ENCODE peak calls at places on chromosomes 1 and 21, in ten cellular contexts. One of them, this sample, is unnamed.

GRCh38 chr21:42433946-42434551 is 30.3 kb downstream of the UBASH3A start:
- DNase-seq in colonic mucosa: peak; percentile 67
- DNase-seq in IMR-90: no peak
- DNase-seq in tibial nerve: no peak
- DNase-seq in transverse colon: peak; percentile 47
- DNase-seq in CD4-positive, CD25-positive, alpha-beta regulatory T cell: no peak
- DNase-seq in body of pancreas: peak; percentile 33
- DNase-seq in MM.1S: no peak
- DNase-seq in small intestine: peak; percentile 95
- DNase-seq in naive thymus-derived CD4-positive, alpha-beta T cell: no peak
- DNase-seq in this sample: no peak

GRCh38 chr1:9767964-9768668 is 55.6 kb downstream of the CLSTN1 start:
- DNase-seq in colonic mucosa: peak; percentile 51
- DNase-seq in IMR-90: no peak
- DNase-seq in tibial nerve: no peak
- DNase-seq in transverse colon: peak; percentile 32
- DNase-seq in CD4-positive, CD25-positive, alpha-beta regulatory T cell: no peak
- DNase-seq in body of pancreas: no peak
- DNase-seq in MM.1S: no peak
- DNase-seq in small intestine: peak; percentile 19
- DNase-seq in naive thymus-derived CD4-positive, alpha-beta T cell: no peak
- DNase-seq in this sample: no peak

GRCh38 chr1:26300586-26301275 is 5.7 kb downstream of the UBXN11 start:
- DNase-seq in colonic mucosa: no peak
- DNase-seq in IMR-90: no peak
- DNase-seq in tibial nerve: no peak
- DNase-seq in transverse colon: no peak
- DNase-seq in CD4-positive, CD25-positive, alpha-beta regulatory T cell: no peak
- DNase-seq in body of pancreas: no peak
- DNase-seq in MM.1S: no peak
- DNase-seq in small intestine: no peak
- DNase-seq in naive thymus-derived CD4-positive, alpha-beta T cell: no peak
- DNase-seq in this sample: no peak

GRCh38 chr1:200971955-200972711 is 51.4 kb downstream of the KIF21B start:
- DNase-seq in colonic mucosa: peak; percentile 72
- DNase-seq in IMR-90: peak; percentile 38
- DNase-seq in tibial nerve: peak; percentile 35
- DNase-seq in transverse colon: peak; percentile 66
- DNase-seq in CD4-positive, CD25-positive, alpha-beta regulatory T cell: peak; percentile 57
- DNase-seq in body of pancreas: peak; percentile 76
- DNase-seq in MM.1S: peak; percentile 23
- DNase-seq in small intestine: peak; percentile 57
- DNase-seq in naive thymus-derived CD4-positive, alpha-beta T cell: peak; percentile 71
- DNase-seq in this sample: peak; percentile 83

GRCh38 chr1:31064685-31065309 is 720 bp downstream of the PUM1 start:
- DNase-seq in colonic mucosa: peak; percentile 49
- DNase-seq in IMR-90: peak; percentile 17
- DNase-seq in tibial nerve: no peak
- DNase-seq in transverse colon: peak; percentile 23
- DNase-seq in CD4-positive, CD25-positive, alpha-beta regulatory T cell: no peak
- DNase-seq in body of pancreas: no peak
- DNase-seq in MM.1S: peak; percentile 34
- DNase-seq in small intestine: peak; percentile 45
- DNase-seq in naive thymus-derived CD4-positive, alpha-beta T cell: peak; percentile 60
- DNase-seq in this sample: peak; percentile 51

GRCh38 chr1:63829349-63830327 is 55.8 kb downstream of the ROR1 start:
- DNase-seq in colonic mucosa: peak; percentile 52
- DNase-seq in IMR-90: no peak
- DNase-seq in tibial nerve: no peak
- DNase-seq in transverse colon: no peak
- DNase-seq in CD4-positive, CD25-positive, alpha-beta regulatory T cell: no peak
- DNase-seq in body of pancreas: peak; percentile 46
- DNase-seq in MM.1S: no peak
- DNase-seq in small intestine: peak; percentile 87
- DNase-seq in naive thymus-derived CD4-positive, alpha-beta T cell: no peak
- DNase-seq in this sample: peak; percentile 66

GRCh38 chr1:151715726-151716404 is 738 bp downstream of the CELF3 start:
- DNase-seq in colonic mucosa: no peak
- DNase-seq in IMR-90: no peak
- DNase-seq in tibial nerve: no peak
- DNase-seq in transverse colon: no peak
- DNase-seq in CD4-positive, CD25-positive, alpha-beta regulatory T cell: no peak
- DNase-seq in body of pancreas: no peak
- DNase-seq in MM.1S: no peak
- DNase-seq in small intestine: no peak
- DNase-seq in naive thymus-derived CD4-positive, alpha-beta T cell: no peak
- DNase-seq in this sample: no peak

GRCh38 chr1:13801232-13801631 is 101.2 kb downstream of the PRDM2 start:
- DNase-seq in colonic mucosa: peak; percentile 49
- DNase-seq in IMR-90: no peak
- DNase-seq in tibial nerve: no peak
- DNase-seq in transverse colon: peak; percentile 30
- DNase-seq in CD4-positive, CD25-positive, alpha-beta regulatory T cell: no peak
- DNase-seq in body of pancreas: no peak
- DNase-seq in MM.1S: no peak
- DNase-seq in small intestine: peak; percentile 41
- DNase-seq in naive thymus-derived CD4-positive, alpha-beta T cell: no peak
- DNase-seq in this sample: no peak

GRCh38 chr1:81424056-81424455 is 376.7 kb upstream of the ADGRL2 start:
- DNase-seq in colonic mucosa: no peak
- DNase-seq in IMR-90: peak; percentile 8
- DNase-seq in tibial nerve: no peak
- DNase-seq in transverse colon: no peak
- DNase-seq in CD4-positive, CD25-positive, alpha-beta regulatory T cell: no peak
- DNase-seq in body of pancreas: no peak
- DNase-seq in MM.1S: no peak
- DNase-seq in small intestine: no peak
- DNase-seq in naive thymus-derived CD4-positive, alpha-beta T cell: no peak
- DNase-seq in this sample: peak; percentile 57

GRCh38 chr1:99700020-99700419 is 54.1 kb downstream of the PALMD start:
- DNase-seq in colonic mucosa: no peak
- DNase-seq in IMR-90: no peak
- DNase-seq in tibial nerve: no peak
- DNase-seq in transverse colon: no peak
- DNase-seq in CD4-positive, CD25-positive, alpha-beta regulatory T cell: no peak
- DNase-seq in body of pancreas: no peak
- DNase-seq in MM.1S: no peak
- DNase-seq in small intestine: no peak
- DNase-seq in naive thymus-derived CD4-positive, alpha-beta T cell: no peak
- DNase-seq in this sample: peak; percentile 62

GRCh38 chr1:16442941-16443340 is 2.4 kb downstream of the NECAP2 start:
- DNase-seq in colonic mucosa: no peak
- DNase-seq in IMR-90: no peak
- DNase-seq in tibial nerve: no peak
- DNase-seq in transverse colon: no peak
- DNase-seq in CD4-positive, CD25-positive, alpha-beta regulatory T cell: no peak
- DNase-seq in body of pancreas: no peak
- DNase-seq in MM.1S: peak; percentile 64
- DNase-seq in small intestine: no peak
- DNase-seq in naive thymus-derived CD4-positive, alpha-beta T cell: no peak
- DNase-seq in this sample: no peak

GRCh38 chr1:16442273-16442672 is 1.7 kb downstream of the NECAP2 start:
- DNase-seq in colonic mucosa: no peak
- DNase-seq in IMR-90: no peak
- DNase-seq in tibial nerve: no peak
- DNase-seq in transverse colon: no peak
- DNase-seq in CD4-positive, CD25-positive, alpha-beta regulatory T cell: no peak
- DNase-seq in body of pancreas: no peak
- DNase-seq in MM.1S: peak; percentile 81
- DNase-seq in small intestine: no peak
- DNase-seq in naive thymus-derived CD4-positive, alpha-beta T cell: no peak
- DNase-seq in this sample: no peak

GRCh38 chr1:16446116-16446515 is 5.6 kb downstream of the NECAP2 start:
- DNase-seq in colonic mucosa: no peak
- DNase-seq in IMR-90: no peak
- DNase-seq in tibial nerve: no peak
- DNase-seq in transverse colon: no peak
- DNase-seq in CD4-positive, CD25-positive, alpha-beta regulatory T cell: no peak
- DNase-seq in body of pancreas: no peak
- DNase-seq in MM.1S: no peak
- DNase-seq in small intestine: no peak
- DNase-seq in naive thymus-derived CD4-positive, alpha-beta T cell: no peak
- DNase-seq in this sample: no peak

GRCh38 chr1:16445052-16445451 is 4.5 kb downstream of the NECAP2 start:
- DNase-seq in colonic mucosa: no peak
- DNase-seq in IMR-90: no peak
- DNase-seq in tibial nerve: no peak
- DNase-seq in transverse colon: no peak
- DNase-seq in CD4-positive, CD25-positive, alpha-beta regulatory T cell: no peak
- DNase-seq in body of pancreas: no peak
- DNase-seq in MM.1S: no peak
- DNase-seq in small intestine: no peak
- DNase-seq in naive thymus-derived CD4-positive, alpha-beta T cell: no peak
- DNase-seq in this sample: no peak

DNA sequence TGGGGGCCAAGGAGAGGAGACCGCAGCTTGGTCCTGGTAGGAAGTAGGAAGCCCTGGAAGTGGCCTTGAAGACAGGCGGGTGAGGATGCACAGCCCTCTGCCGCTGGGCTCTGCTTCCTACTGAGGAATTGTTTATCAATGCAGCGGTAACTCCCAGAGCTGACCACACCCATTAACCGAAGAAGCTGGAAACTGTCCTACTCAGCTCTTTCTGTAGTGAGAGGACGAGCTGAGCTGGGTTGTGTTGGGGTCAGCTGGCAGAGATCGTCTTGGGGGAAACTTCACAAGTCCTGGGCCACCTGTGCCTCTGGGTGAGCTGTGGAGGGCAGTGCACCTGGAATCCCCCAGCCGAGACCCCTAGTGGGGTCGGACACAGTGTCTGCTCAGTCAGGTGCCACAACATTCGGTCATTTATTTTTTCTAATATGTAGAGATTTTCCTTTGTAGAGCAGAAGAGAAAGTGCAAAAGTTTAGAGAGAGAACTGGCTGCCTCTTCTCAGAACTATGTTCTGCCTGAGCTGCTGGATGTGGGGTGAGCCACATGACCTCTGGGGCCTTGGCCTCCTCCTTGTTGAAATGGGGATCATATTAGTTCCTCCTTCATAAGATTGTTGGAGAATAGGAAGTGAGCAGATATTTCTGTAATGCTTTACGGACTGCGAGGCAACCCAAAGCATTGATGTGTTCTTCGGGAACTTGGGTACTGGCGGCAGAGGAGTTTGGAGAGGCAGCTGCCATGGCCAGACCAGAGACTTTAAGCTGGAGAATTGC is 3.6 kb downstream of the NECAP2 start:
- DNase-seq in colonic mucosa: no peak
- DNase-seq in IMR-90: no peak
- DNase-seq in tibial nerve: no peak
- DNase-seq in transverse colon: no peak
- DNase-seq in CD4-positive, CD25-positive, alpha-beta regulatory T cell: no peak
- DNase-seq in body of pancreas: no peak
- DNase-seq in MM.1S: peak; percentile 80
- DNase-seq in small intestine: no peak
- DNase-seq in naive thymus-derived CD4-positive, alpha-beta T cell: no peak
- DNase-seq in this sample: no peak
- H3K4me1 ChIP-seq in colonic mucosa: peaks cover 5% of the 10 kb centered on the region
- H3K4me1 ChIP-seq in IMR-90: peaks cover 2% of the 10 kb centered on the region
- H3K4me1 ChIP-seq in tibial nerve: peaks cover 30% of the 10 kb centered on the region
- H3K4me1 ChIP-seq in transverse colon: peaks cover 18% of the 10 kb centered on the region
- H3K4me1 ChIP-seq in CD4-positive, CD25-positive, alpha-beta regulatory T cell: peaks cover 38% of the 10 kb centered on the region
- H3K4me1 ChIP-seq in body of pancreas: peaks cover 21% of the 10 kb centered on the region
- H3K4me1 ChIP-seq in MM.1S: peaks cover 35% of the 10 kb centered on the region
- H3K4me1 ChIP-seq in small intestine: no peaks in the 10 kb centered on the region
- H3K4me1 ChIP-seq in naive thymus-derived CD4-positive, alpha-beta T cell: peaks cover 17% of the 10 kb centered on the region
- H3K4me1 ChIP-seq in this sample: peaks cover 13% of the 10 kb centered on the region

GRCh38 chr1:156847591-156848460 is 11.1 kb downstream of the INSRR start:
- DNase-seq in colonic mucosa: no peak
- DNase-seq in IMR-90: no peak
- DNase-seq in tibial nerve: no peak
- DNase-seq in transverse colon: no peak
- DNase-seq in CD4-positive, CD25-positive, alpha-beta regulatory T cell: no peak
- DNase-seq in body of pancreas: no peak
- DNase-seq in MM.1S: no peak
- DNase-seq in small intestine: no peak
- DNase-seq in naive thymus-derived CD4-positive, alpha-beta T cell: no peak
- DNase-seq in this sample: no peak
- H3K27me3 ChIP-seq in colonic mucosa: peaks cover 46% of the 10 kb centered on the region
- H3K27me3 ChIP-seq in IMR-90: peaks cover 88% of the 10 kb centered on the region
- H3K27me3 ChIP-seq in tibial nerve: no peaks in the 10 kb centered on the region
- H3K27me3 ChIP-seq in transverse colon: peaks cover 73% of the 10 kb centered on the region
- H3K27me3 ChIP-seq in CD4-positive, CD25-positive, alpha-beta regulatory T cell: peaks cover 16% of the 10 kb centered on the region
- H3K27me3 ChIP-seq in body of pancreas: no peaks in the 10 kb centered on the region
- H3K27me3 ChIP-seq in MM.1S: peaks cover 56% of the 10 kb centered on the region
- H3K27me3 ChIP-seq in small intestine: peaks cover 33% of the 10 kb centered on the region
- H3K27me3 ChIP-seq in naive thymus-derived CD4-positive, alpha-beta T cell: no peaks in the 10 kb centered on the region
- H3K27me3 ChIP-seq in this sample: peaks cover 56% of the 10 kb centered on the region

DNA sequence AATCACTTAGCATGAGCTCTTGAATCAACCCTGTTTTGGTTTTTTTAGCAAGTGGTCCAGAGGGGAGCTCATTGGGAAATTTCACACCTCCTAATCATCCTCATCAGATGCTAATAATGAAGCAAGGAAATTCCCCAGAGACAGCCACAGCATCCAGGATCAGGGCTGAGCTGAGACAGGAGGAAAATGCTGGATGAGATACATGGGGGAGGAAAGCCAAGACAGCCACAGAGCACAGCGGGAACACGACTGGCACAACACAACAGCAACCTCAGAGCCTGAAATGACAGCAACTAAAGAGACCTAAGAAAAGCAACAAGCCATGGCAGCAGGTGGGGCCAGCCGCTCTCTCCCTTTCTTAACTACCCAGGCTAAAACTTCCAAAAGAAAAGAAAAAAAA is 70.4 kb downstream of the UBR4 start:
- DNase-seq in colonic mucosa: no peak
- DNase-seq in IMR-90: no peak
- DNase-seq in tibial nerve: no peak
- DNase-seq in transverse colon: no peak
- DNase-seq in CD4-positive, CD25-positive, alpha-beta regulatory T cell: no peak
- DNase-seq in body of pancreas: no peak
- DNase-seq in MM.1S: no peak
- DNase-seq in small intestine: no peak
- DNase-seq in naive thymus-derived CD4-positive, alpha-beta T cell: no peak
- DNase-seq in this sample: no peak
- H3K36me3 ChIP-seq in colonic mucosa: peaks cover 29% of the 10 kb centered on the region
- H3K36me3 ChIP-seq in IMR-90: peaks cover 58% of the 10 kb centered on the region
- H3K36me3 ChIP-seq in tibial nerve: peaks cover 50% of the 10 kb centered on the region
- H3K36me3 ChIP-seq in transverse colon: peaks cover 75% of the 10 kb centered on the region
- H3K36me3 ChIP-seq in CD4-positive, CD25-positive, alpha-beta regulatory T cell: peaks cover 92% of the 10 kb centered on the region
- H3K36me3 ChIP-seq in body of pancreas: peaks cover 48% of the 10 kb centered on the region
- H3K36me3 ChIP-seq in MM.1S: peaks cover 9% of the 10 kb centered on the region
- H3K36me3 ChIP-seq in small intestine: peaks cover 16% of the 10 kb centered on the region
- H3K36me3 ChIP-seq in naive thymus-derived CD4-positive, alpha-beta T cell: peaks cover 30% of the 10 kb centered on the region
- H3K36me3 ChIP-seq in this sample: peaks cover 100% of the 10 kb centered on the region

GRCh38 chr1:213106298-213106697 is 55.3 kb downstream of the RPS6KC1 start:
- DNase-seq in colonic mucosa: no peak
- DNase-seq in IMR-90: no peak
- DNase-seq in tibial nerve: no peak
- DNase-seq in transverse colon: no peak
- DNase-seq in CD4-positive, CD25-positive, alpha-beta regulatory T cell: no peak
- DNase-seq in body of pancreas: no peak
- DNase-seq in MM.1S: no peak
- DNase-seq in small intestine: no peak
- DNase-seq in naive thymus-derived CD4-positive, alpha-beta T cell: no peak
- DNase-seq in this sample: no peak
- H3K4me1 ChIP-seq in colonic mucosa: no peaks in the 10 kb centered on the region
- H3K4me1 ChIP-seq in IMR-90: no peaks in the 10 kb centered on the region
- H3K4me1 ChIP-seq in tibial nerve: no peaks in the 10 kb centered on the region
- H3K4me1 ChIP-seq in transverse colon: no peaks in the 10 kb centered on the region
- H3K4me1 ChIP-seq in CD4-positive, CD25-positive, alpha-beta regulatory T cell: no peaks in the 10 kb centered on the region
- H3K4me1 ChIP-seq in body of pancreas: peaks cover 8% of the 10 kb centered on the region
- H3K4me1 ChIP-seq in MM.1S: peaks cover 19% of the 10 kb centered on the region
- H3K4me1 ChIP-seq in small intestine: no peaks in the 10 kb centered on the region
- H3K4me1 ChIP-seq in naive thymus-derived CD4-positive, alpha-beta T cell: no peaks in the 10 kb centered on the region
- H3K4me1 ChIP-seq in this sample: no peaks in the 10 kb centered on the region

This sample was measured in adipocyte.